ENCODE peak calls at places on chromosome 18, in six cellular contexts. X, N, E, R, H and V are unnamed samples.

GRCh38 chr18:45493830-45494229 is 121.4 kb upstream of the SLC14A2 start:
- DNase-seq in H (no peak), R (no peak), E (no peak), X (no peak), N (no peak), V (peak; percentile 87)

GRCh38 chr18:37494406-37494805 is 71.2 kb downstream of the CELF4 start:
- DNase-seq in H (no peak), R (no peak), X (no peak), E (no peak), N (no peak), V (no peak)

GRCh38 chr18:22349317-22349898 is 68.3 kb downstream of the CTAGE1 start:
- DNase-seq in H (no peak), N (no peak), X (no peak), R (no peak), E (no peak), V (no peak)

GRCh38 chr18:31438402-31438801 is 9.1 kb upstream of the DSG3 start:
- DNase-seq in E (no peak), R (no peak), H (no peak), N (no peak), X (no peak), V (no peak)

GRCh38 chr18:23352042-23352441 is 101.0 kb upstream of the RIOK3 start:
- DNase-seq in X (no peak), R (no peak), H (no peak), E (no peak), N (no peak), V (no peak)

GRCh38 chr18:31424383-31424988 is 23.1 kb upstream of the DSG3 start:
- DNase-seq in E (peak; percentile 48), H (peak; percentile 16), X (no peak), N (no peak), R (peak; percentile 51), V (peak; percentile 49)

GRCh38 chr18:66999003-66999402 is 395.1 kb upstream of the CDH19 start:
- DNase-seq in X (no peak), E (no peak), H (no peak), R (no peak), N (no peak), V (no peak)

GRCh38 chr18:73774836-73775509 is 372.7 kb downstream of the FBXO15 start:
- DNase-seq in R (peak; percentile 14), X (peak; percentile 49), H (no peak), E (no peak), N (no peak), V (no peak)

GRCh38 chr18:1779587-1779986 is 791.7 kb downstream of the METTL4 start:
- DNase-seq in N (no peak), E (no peak), X (no peak), R (no peak), H (no peak), V (no peak)

GRCh38 chr18:42298744-42299685 is 344.0 kb downstream of the PIK3C3 start:
- DNase-seq in N (peak; percentile 65), X (peak; percentile 66), H (peak; percentile 62), R (peak; percentile 87), E (peak; percentile 69), V (no peak)

GRCh38 chr18:3620146-3621119 is 170.5 kb downstream of the TGIF1 start:
- DNase-seq in X (no peak), R (no peak), N (no peak), H (no peak), E (no peak), V (no peak)

GRCh38 chr18:78245451-78245850 is 734.2 kb upstream of the SALL3 start:
- DNase-seq in R (no peak), X (no peak), H (no peak), N (no peak), E (no peak), V (no peak)

GRCh38 chr18:11689972-11690570 is 1.0 kb downstream of the GNAL start:
- DNase-seq in R (peak; percentile 11), H (no peak), X (no peak), N (no peak), E (no peak), V (no peak)

GRCh38 chr18:22164337-22165048 is 4.9 kb upstream of the GATA6 start:
- DNase-seq in X (peak; percentile 75), N (peak; percentile 71), R (no peak), E (peak; percentile 26), H (no peak), V (no peak)

GRCh38 chr18:13110559-13110958 is 108.0 kb upstream of the LDLRAD4 start:
- DNase-seq in R (no peak), H (no peak), N (no peak), X (no peak), E (no peak), V (no peak)

GRCh38 chr18:35121531-35121930 is 80.3 kb downstream of the MAPRE2 start:
- DNase-seq in N (no peak), E (no peak), R (no peak), X (no peak), H (no peak), V (no peak)

GRCh38 chr18:4101009-4101408 is 354.1 kb downstream of the DLGAP1 start:
- DNase-seq in E (no peak), R (no peak), N (no peak), X (no peak), H (no peak), V (no peak)

GRCh38 chr18:8348051-8348450 is 261.2 kb upstream of the RAB12 start:
- DNase-seq in R (no peak), E (no peak), X (no peak), N (no peak), H (no peak), V (no peak)

GRCh38 chr18:46660955-46661749 is 4.1 kb upstream of the LOXHD1 start:
- DNase-seq in X (no peak), E (no peak), H (peak; percentile 48), N (no peak), R (peak; percentile 49), V (no peak)

GRCh38 chr18:4250141-4250540 is 205.0 kb downstream of the DLGAP1 start:
- DNase-seq in N (no peak), X (no peak), E (no peak), R (no peak), H (no peak), V (no peak)

GRCh38 chr18:23890589-23890988 is 124.0 kb upstream of the TTC39C start:
- DNase-seq in E (no peak), N (no peak), R (peak; percentile 24), X (no peak), H (no peak), V (no peak)

GRCh38 chr18:22564036-22564435 is 146.3 kb upstream of the CTAGE1 start:
- DNase-seq in H (no peak), R (no peak), X (no peak), N (no peak), E (no peak), V (no peak)

GRCh38 chr18:80247403-80247916 is at the start of gene PARD6G:
- DNase-seq in X (peak; percentile 86), R (peak; percentile 76), E (peak; percentile 83), H (peak; percentile 98), N (peak; percentile 81), V (no peak)

GRCh38 chr18:36309436-36310391 is 12.2 kb downstream of the FHOD3 start:
- DNase-seq in H (peak; percentile 73), N (no peak), R (no peak), E (no peak), X (no peak), V (peak; percentile 100)

GRCh38 chr18:36307513-36307912 is 10.0 kb downstream of the FHOD3 start:
- DNase-seq in X (no peak), E (no peak), R (no peak), H (no peak), N (no peak), V (no peak)

GRCh38 chr18:36305375-36305774 is 7.9 kb downstream of the FHOD3 start:
- DNase-seq in R (no peak), X (no peak), E (no peak), N (no peak), H (no peak), V (no peak)

GRCh38 chr18:36311026-36311570 is 13.6 kb downstream of the FHOD3 start:
- DNase-seq in H (no peak), E (no peak), N (no peak), X (no peak), R (no peak), V (no peak)

DNA sequence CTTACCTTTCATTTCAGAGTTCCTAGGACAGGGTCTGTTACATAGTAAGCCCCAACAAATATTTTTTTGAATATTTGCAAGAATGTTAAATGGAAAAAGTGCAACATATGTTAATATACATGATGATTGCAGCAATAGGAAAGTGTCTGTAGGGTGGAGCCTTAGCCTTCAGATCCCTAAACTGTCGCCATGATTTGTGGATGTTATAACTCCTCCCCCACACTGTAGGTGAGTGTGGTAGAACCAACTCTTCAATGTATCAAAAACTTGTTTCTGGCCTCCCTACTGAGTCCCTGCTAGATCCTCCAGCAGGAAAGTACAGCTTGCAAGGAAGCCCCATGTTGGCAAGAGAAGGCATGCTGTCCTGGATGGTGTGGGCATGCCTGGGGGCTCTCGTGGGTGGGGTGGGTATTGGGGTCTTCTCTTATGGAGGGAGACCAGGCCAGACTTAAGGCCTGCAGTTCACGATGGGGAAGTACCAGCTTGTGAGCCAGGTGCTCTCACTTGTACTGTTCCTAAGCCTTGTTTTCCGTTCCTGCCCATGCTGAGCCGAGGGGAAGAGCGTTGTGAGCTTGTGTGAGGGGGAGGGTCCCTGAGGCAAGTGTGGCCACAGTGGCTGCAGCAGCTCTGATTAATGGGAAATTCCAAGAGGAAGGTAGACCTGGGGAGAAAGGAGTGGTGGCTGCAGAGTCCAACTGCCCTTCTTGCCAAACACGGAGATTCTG is 11.4 kb downstream of the FHOD3 start:
- DNase-seq in X (no peak), E (no peak), H (peak; percentile 39), R (no peak), N (no peak), V (peak; percentile 51)
- H3K4me1 ChIP-seq in X (peaks cover 7% of the 10 kb centered on the region), E (no peaks in the 10 kb centered on the region), H (peaks cover 10% of the 10 kb centered on the region), R (no peaks in the 10 kb centered on the region), N (no peaks in the 10 kb centered on the region), V (peaks cover 16% of the 10 kb centered on the region)

GRCh38 chr18:30044496-30044895 is 998.0 kb downstream of the DSC3 start:
- DNase-seq in E (no peak), R (no peak), N (no peak), X (no peak), H (no peak), V (peak; percentile 64)
- TF ChIP-seq CTCF in E (no peak), R (no peak), N (no peak), X (no peak), H (no peak), V (no peak)

GRCh38 chr18:676747-677544 is 19.5 kb downstream of the TYMS start:
- DNase-seq in X (no peak), N (no peak), H (no peak), R (no peak), E (no peak), V (no peak)
- H3K27ac ChIP-seq in X (no peak overlapping the region), N (no peak overlapping the region), H (no peak overlapping the region), R (no peak overlapping the region), E (no peak overlapping the region), V (no peak overlapping the region)

GRCh38 chr18:48789259-48789812 is 161.4 kb downstream of the SMAD7 start:
- DNase-seq in H (no peak), X (no peak), E (no peak), R (no peak), N (no peak), V (no peak)
- H3K4me1 ChIP-seq in H (peaks cover 12% of the 10 kb centered on the region), X (no peaks in the 10 kb centered on the region), E (no peaks in the 10 kb centered on the region), R (peaks cover 6% of the 10 kb centered on the region), N (no peaks in the 10 kb centered on the region), V (no peaks in the 10 kb centered on the region)

GRCh38 chr18:28357785-28358401 is 181.0 kb upstream of the CDH2 start:
- DNase-seq in E (no peak), N (no peak), X (no peak), H (no peak), R (peak; percentile 15), V (no peak)
- TF ChIP-seq CTCF in E (no peak), N (no peak), X (no peak), H (peak; percentile 34), R (peak; percentile 32), V (peak; percentile 26)

GRCh38 chr18:58105908-58106673 is 62.1 kb downstream of the NEDD4L start:
- DNase-seq in H (peak; percentile 52), E (no peak), X (no peak), R (no peak), N (no peak), V (no peak)
- H3K27ac ChIP-seq in H (no peak overlapping the region), E (no peak overlapping the region), X (no peak overlapping the region), R (no peak overlapping the region), N (no peak overlapping the region), V (no peak overlapping the region)